ENCODE peak calls at places on chromosome 1, in six cellular contexts. F is BE2C; B is uterus; M is CD8-positive, alpha-beta T cell; K is mammary epithelial cell; W is tibial nerve. V is an unnamed sample. For H3K4me1, the result is how much of the 10 kb centered on the place peaks cover.

GRCh38 chr1:16978589-16979474 is 1.6 kb downstream of the MFAP2 start:
- DNase-seq in F (peak), B (peak), M (no peak), K (no peak), W (peak), V (no peak)

GRCh38 chr1:107122241-107122640 is 18.6 kb upstream of the NTNG1 start:
- DNase-seq in F (no peak), B (no peak), M (no peak), K (no peak), W (no peak), V (no peak)

GRCh38 chr1:119815361-119815760 is 4.1 kb upstream of the REG4 start:
- DNase-seq in F (no peak), B (no peak), M (no peak), K (peak), W (no peak), V (peak)

GRCh38 chr1:156694563-156694962 is 10.8 kb downstream of the CRABP2 start:
- DNase-seq in F (no peak), B (no peak), M (no peak), K (no peak), W (no peak), V (no peak)

GRCh38 chr1:177181631-177182291 is 11.0 kb downstream of the BRINP2 start:
- DNase-seq in F (peak), B (peak), M (no peak), K (peak), W (peak), V (peak)

GRCh38 chr1:109186704-109187071 is 27.0 kb upstream of the SARS1 start:
- DNase-seq in F (no peak), B (peak), M (no peak), K (no peak), W (no peak), V (no peak)

GRCh38 chr1:53525595-53525994 is 66.4 kb downstream of the DMRTB1 start:
- DNase-seq in F (peak), B (no peak), M (peak), K (no peak), W (no peak), V (no peak)

GRCh38 chr1:222996307-222996983 is 146.6 kb downstream of the TLR5 start:
- DNase-seq in F (no peak), B (no peak), M (no peak), K (no peak), W (no peak), V (peak)

GRCh38 chr1:64745181-64745985 is 508 bp downstream of the RAVER2 start:
- DNase-seq in F (peak), B (peak), M (no peak), K (peak), W (peak), V (peak)

DNA sequence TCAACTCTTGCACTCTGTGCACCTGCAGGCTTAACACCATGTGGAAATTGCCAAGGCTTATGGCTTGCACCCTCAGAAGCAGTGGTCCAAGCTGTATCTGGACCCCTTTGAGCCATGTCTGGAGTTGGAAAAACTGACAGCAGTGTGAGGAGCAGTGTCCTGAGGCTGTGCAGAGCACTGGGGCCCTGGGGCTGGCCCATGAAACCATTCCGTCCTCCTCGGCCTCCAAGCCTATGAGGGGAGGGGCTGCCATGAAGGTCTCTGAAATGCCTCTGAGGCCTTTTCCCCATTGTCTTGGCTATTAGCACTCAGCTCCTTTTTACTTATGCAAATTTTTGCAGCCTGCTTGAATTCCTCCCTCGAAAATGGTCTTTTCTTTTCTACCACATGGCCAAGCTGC is 126.7 kb downstream of the DISC1 start:
- DNase-seq in F (no peak), B (no peak), M (no peak), K (no peak), W (no peak), V (no peak)
- H3K4me3 ChIP-seq in F (no peak), B (no peak), M (no peak), K (no peak), W (no peak), V (no peak)

GRCh38 chr1:5552787-5553484 is 439.3 kb downstream of the NPHP4 start:
- DNase-seq in F (no peak), B (no peak), M (no peak), K (no peak), W (no peak), V (no peak)

GRCh38 chr1:5554784-5555183 is 437.4 kb downstream of the NPHP4 start:
- DNase-seq in F (no peak), B (no peak), M (no peak), K (no peak), W (no peak), V (no peak)

GRCh38 chr1:5555853-5556252 is 436.4 kb downstream of the NPHP4 start:
- DNase-seq in F (no peak), B (no peak), M (no peak), K (no peak), W (no peak), V (no peak)

GRCh38 chr1:5551274-5551966 is 440.8 kb downstream of the NPHP4 start:
- DNase-seq in F (no peak), B (no peak), M (no peak), K (peak), W (no peak), V (peak)

GRCh38 chr1:5554111-5554510 is 438.1 kb downstream of the NPHP4 start:
- DNase-seq in F (no peak), B (no peak), M (no peak), K (no peak), W (no peak), V (no peak)
- TF ChIP-seq CTCF in F (no peak), B (no peak), M (no peak), K (no peak), W (no peak), V (no peak)

GRCh38 chr1:21514245-21514644 is 5.0 kb downstream of the ALPL start:
- DNase-seq in F (no peak), B (no peak), M (no peak), K (no peak), W (no peak), V (no peak)
- H3K4me1 ChIP-seq in F (under half), B (under half), M (under half), K (under half), W (under half), V (under half)

DNA sequence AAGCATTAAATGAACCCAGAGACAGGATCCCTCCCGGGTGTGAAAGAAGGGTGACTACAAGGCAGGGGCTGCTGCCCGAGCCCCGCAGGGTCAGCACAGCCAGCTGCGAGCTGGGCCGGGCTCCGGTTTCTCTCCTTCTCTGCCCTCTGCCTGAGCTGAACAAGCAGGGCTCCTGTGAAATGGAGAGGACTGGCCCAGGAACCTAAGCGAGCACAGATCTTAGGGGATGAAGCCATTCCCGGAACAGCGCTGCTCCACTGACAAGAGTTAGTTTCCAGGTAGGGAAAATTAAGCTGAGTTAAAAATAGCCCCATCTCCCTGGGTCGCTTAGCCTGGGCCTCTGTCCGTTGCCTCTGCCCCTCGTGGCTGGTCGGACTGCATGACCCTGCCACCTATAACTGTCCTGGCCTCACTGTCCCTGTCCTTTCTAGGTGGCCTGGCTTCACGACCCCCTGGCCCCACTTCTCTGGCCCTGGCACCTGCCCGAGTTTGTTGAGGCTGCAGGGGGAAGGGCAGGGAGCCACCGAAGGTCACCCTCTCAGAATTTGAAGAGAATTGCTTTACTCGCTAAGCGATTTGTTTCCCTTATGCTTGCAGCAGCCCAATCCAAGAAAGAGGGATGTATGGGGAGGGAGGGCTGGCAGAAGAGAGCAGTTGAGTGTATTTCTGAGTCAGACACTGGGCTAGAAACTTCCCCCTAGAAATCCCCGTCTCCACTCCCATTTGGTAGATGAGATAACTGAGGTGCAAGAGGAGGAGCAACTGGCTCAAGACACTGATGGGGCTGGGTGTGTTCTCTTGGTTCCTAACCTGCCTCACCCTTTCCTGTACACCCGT is 2.6 kb upstream of the EDN2 start:
- DNase-seq in F (no peak), B (no peak), M (no peak), K (no peak), W (no peak), V (no peak)
- H3K4me3 ChIP-seq in F (no peak), B (no peak), M (no peak), K (no peak), W (no peak), V (no peak)

GRCh38 chr1:24557711-24558121 is 1.8 kb downstream of the NCMAP start:
- DNase-seq in F (no peak), B (no peak), M (no peak), K (no peak), W (no peak), V (no peak)

GRCh38 chr1:24562625-24563024 is 6.7 kb downstream of the NCMAP start:
- DNase-seq in F (no peak), B (no peak), M (no peak), K (peak), W (no peak), V (peak)

GRCh38 chr1:24558902-24559791 is 3.3 kb downstream of the NCMAP start:
- DNase-seq in F (no peak), B (no peak), M (no peak), K (peak), W (peak), V (no peak)

GRCh38 chr1:24558455-24558854 is 2.6 kb downstream of the NCMAP start:
- DNase-seq in F (no peak), B (no peak), M (no peak), K (no peak), W (no peak), V (no peak)

GRCh38 chr1:24560361-24560760 is 4.5 kb downstream of the NCMAP start:
- DNase-seq in F (no peak), B (no peak), M (no peak), K (no peak), W (no peak), V (no peak)
- TF ChIP-seq CTCF in F (no peak), B (no peak), M (no peak), K (no peak), W (no peak), V (no peak)